ENCODE peak calls at places on chromosomes 2 and 18, in six cellular contexts. C is Calu3, T is endothelial cell, B is heart left ventricle, P is GM12865, M is fibroblast of mammary gland. N is an unnamed sample.

GRCh38 chr2:170562928-170563327 is 152.2 kb upstream of the SP5 start:
- DNase-seq in C (no peak), T (no peak), B (no peak), P (no peak), M (no peak), N (no peak)

GRCh38 chr2:102112692-102113665 is 29.6 kb upstream of the IL1R1 start:
- DNase-seq in C (no peak), T (no peak), B (no peak), P (peak; percentile 16), M (peak; percentile 72), N (no peak)

GRCh38 chr2:100240386-100240785 is 81.9 kb downstream of the LONRF2 start:
- DNase-seq in C (no peak), T (no peak), B (no peak), P (no peak), M (no peak), N (no peak)

GRCh38 chr18:42310956-42311355 is 355.9 kb downstream of the PIK3C3 start:
- DNase-seq in C (no peak), T (no peak), B (peak; percentile 62), P (no peak), M (peak; percentile 59), N (no peak)

GRCh38 chr2:223619486-223620129 is 17.4 kb upstream of the SCG2 start:
- DNase-seq in C (peak; percentile 17), T (no peak), B (no peak), P (no peak), M (no peak), N (no peak)

GRCh38 chr2:69202323-69202722 is 184.7 kb downstream of the GFPT1 start:
- DNase-seq in C (no peak), T (no peak), B (no peak), P (no peak), M (no peak), N (no peak)

GRCh38 chr2:1081411-1082225 is 131.0 kb downstream of the SNTG2 start:
- DNase-seq in C (no peak), T (no peak), B (peak; percentile 64), P (no peak), M (peak; percentile 12), N (no peak)

GRCh38 chr18:73959341-73959740 is 188.3 kb downstream of the FBXO15 start:
- DNase-seq in C (no peak), T (no peak), B (no peak), P (no peak), M (no peak), N (no peak)

GRCh38 chr2:37877457-37878315 is 47.4 kb upstream of the RMDN2 start:
- DNase-seq in C (peak; percentile 47), T (peak; percentile 49), B (no peak), P (peak; percentile 64), M (peak; percentile 71), N (no peak)

GRCh38 chr2:45888641-45889040 is 237.2 kb downstream of the PRKCE start:
- DNase-seq in C (no peak), T (no peak), B (no peak), P (no peak), M (no peak), N (no peak)

GRCh38 chr2:159089543-159089942 is 121.1 kb downstream of the TANC1 start:
- DNase-seq in C (no peak), T (no peak), B (peak; percentile 78), P (no peak), M (no peak), N (no peak)

GRCh38 chr2:169071455-169071854 is 2.1 kb downstream of the DHRS9 start:
- DNase-seq in C (no peak), T (no peak), B (no peak), P (no peak), M (peak; percentile 72), N (no peak)

GRCh38 chr2:169073972-169074751 is 4.8 kb downstream of the DHRS9 start:
- DNase-seq in C (no peak), T (no peak), B (no peak), P (peak; percentile 25), M (peak; percentile 15), N (no peak)

GRCh38 chr2:169072163-169072925 is 3.0 kb downstream of the DHRS9 start:
- DNase-seq in C (no peak), T (no peak), B (no peak), P (no peak), M (no peak), N (no peak)

GRCh38 chr2:169069818-169070217 is 455 bp downstream of the DHRS9 start:
- DNase-seq in C (no peak), T (no peak), B (no peak), P (no peak), M (no peak), N (no peak)

DNA sequence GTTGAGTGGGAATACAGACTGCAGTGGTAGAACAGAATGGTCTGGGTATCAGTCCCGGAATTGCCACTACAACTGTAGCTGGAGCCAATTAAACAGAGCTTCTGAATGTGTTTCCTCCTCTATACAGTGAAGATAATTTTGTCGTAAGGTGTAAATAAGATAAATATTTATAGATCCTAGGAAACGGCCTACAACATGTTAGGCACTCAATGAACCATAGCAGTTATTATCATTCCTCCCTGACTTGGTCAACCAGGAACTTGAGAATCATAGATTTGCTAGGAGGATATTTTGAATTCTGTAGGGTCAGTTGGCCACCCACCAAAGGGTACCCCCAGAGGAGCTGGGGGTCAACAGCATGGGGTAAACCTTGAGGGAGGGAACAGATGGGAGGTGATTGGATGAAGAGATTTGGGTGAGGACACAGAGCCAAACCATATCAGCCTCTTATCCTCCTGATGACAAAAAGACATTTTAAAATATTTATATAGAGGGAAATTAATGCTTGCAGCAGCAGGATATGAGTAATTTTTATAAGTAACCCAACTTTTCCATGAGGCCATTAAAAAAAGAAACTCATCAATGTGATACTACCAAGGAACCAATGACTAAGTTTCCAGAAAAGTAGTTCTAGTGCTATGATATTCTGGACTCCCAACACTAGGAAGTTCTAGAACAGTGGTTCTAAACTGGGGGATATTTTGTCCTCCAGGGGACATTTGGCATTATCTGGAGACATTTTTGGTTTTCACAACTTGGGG is 4.0 kb downstream of the DHRS9 start:
- DNase-seq in C (no peak), T (no peak), B (no peak), P (no peak), M (peak; percentile 21), N (no peak)
- TF ChIP-seq CTCF in C (no peak), T (no peak), B (no peak), P (no peak), M (no peak), N (no peak)

DNA sequence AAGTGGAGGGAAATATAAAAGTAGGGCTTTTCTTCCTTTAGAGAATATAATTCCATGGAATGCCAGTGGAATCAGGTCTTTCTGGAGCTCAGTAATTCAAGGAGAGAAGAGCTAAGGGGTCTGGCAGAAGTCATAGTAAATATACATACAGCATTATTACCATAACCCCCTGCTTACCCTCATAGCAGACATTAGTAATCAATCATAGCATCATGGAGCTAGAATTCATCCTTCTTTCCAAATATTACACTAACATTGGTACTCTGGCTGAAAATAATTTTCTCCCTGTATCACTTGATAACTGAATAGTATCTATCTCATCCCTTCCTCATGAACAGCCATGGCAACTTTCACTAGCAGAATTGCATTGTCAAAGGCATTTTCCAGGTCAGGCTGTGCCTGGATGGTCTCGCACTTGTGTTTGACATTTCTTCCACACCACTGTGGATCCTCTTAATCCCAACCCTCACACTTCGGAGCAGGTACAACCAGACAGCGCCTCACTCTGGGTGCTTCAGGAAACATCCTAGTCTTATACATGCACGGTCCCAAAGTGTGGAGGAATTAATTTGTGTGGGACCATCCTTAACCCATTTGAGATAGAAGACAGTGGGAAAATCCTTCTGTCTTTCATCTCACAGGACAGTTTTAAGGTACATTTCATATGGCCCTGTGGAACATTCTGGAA is 84.2 kb upstream of the SEC11C start:
- DNase-seq in C (no peak), T (no peak), B (no peak), P (no peak), M (no peak), N (no peak)
- TF ChIP-seq CTCF in C (no peak), T (no peak), B (no peak), P (no peak), M (peak; percentile 12), N (no peak)

DNA sequence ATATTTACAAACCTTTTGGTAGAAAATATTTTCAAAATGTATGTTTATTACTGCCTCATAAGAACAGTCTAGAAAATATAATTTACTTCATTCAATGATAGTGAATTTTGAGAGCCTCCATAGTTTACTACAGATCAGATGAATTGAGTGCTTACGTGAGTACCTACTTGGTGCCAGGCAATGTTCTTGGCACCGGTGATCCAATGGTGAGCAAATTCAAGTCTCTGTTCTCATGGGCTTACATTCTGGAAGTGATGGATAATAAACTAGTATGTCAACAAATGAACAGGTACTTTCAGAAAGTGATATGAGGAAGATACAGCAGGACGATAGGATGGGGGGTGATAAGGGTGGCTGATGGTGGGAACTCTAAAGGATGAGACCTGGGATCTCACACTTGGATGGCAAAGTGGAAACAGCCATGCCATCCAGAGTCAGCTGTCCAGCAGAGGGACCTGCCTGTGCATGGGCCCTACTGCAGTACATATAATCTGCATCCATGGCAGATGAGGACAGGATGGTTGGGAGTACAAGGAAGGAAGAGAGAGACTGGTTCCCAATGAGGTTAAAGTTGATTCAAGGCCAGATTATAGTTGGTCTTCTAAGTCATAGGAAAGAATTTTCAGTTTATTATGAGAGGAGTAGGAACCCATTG is 277.0 kb downstream of the NEDD4L start:
- DNase-seq in C (no peak), T (no peak), B (no peak), P (no peak), M (no peak), N (no peak)
- TF ChIP-seq CTCF in C (no peak), T (no peak), B (no peak), P (no peak), M (no peak), N (no peak)

GRCh38 chr2:127001751-127002150 is 103.1 kb downstream of the TEX51 start:
- DNase-seq in C (no peak), T (no peak), B (no peak), P (no peak), M (no peak), N (no peak)
- TF ChIP-seq CTCF in C (no peak), T (no peak), B (no peak), P (no peak), M (no peak), N (no peak)

DNA sequence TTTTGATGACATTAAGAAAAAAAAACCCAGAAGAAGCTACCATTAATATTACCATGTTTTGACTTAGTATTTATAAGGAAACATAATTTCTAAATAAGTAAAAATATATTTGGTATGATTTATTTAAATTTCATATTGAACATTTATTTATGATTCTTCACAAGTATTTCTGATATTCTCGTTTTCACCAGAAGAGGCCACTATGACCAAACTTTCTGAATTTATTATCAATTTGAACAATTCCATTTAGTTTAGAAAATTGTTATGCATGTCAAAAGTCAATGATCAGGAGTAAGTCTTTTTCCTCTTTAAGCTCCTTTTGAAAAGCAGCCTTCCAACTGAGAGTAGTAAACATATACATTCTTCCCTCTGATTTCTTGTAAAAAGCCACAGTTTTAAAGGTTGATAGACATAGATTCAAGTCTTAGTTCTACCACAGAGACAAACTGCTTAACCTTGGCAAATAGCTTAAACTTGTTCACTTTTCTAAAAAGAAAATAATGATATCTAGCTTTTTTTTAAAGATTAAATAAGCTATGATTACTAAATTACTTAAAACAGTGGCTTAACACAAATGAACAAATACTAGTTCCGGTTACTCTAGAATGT is 329.9 kb downstream of the TRIB2 start:
- DNase-seq in C (no peak), T (no peak), B (no peak), P (peak; percentile 10), M (peak; percentile 30), N (no peak)
- TF ChIP-seq CTCF in C (no peak), T (peak; percentile 71), B (no peak), P (peak; percentile 21), M (peak; percentile 49), N (peak; percentile 18)

N was measured in activated CD8-positive, alpha-beta T cell treated with anti-CD3 and anti-CD28 coated beads for 36 hours.